ENCODE peak calls at places on chromosomes 7 and 10, in five cellular contexts. I is cardiac muscle cell; X is CD8-positive, alpha-beta memory T cell; W is ovary; J is IMR-90. Z is an unnamed sample.

GRCh38 chr10:93841930-93842329 is 51.8 kb upstream of the SLC35G1 start:
- DNase-seq in I (no peak), W (no peak), J (no peak), X (no peak), Z (no peak)

GRCh38 chr7:41274179-41274578 is 428.7 kb downstream of the INHBA start:
- DNase-seq in X (no peak), W (no peak), I (no peak), J (no peak), Z (no peak)

GRCh38 chr10:114653926-114654325 is 4.1 kb downstream of the ABLIM1 start:
- DNase-seq in W (no peak), X (no peak), I (peak; percentile 15), J (no peak), Z (peak; percentile 67)

GRCh38 chr7:101241015-101241363 is 3.4 kb upstream of the CLDN15 start:
- DNase-seq in W (no peak), J (no peak), X (no peak), I (peak; percentile 45), Z (no peak)

GRCh38 chr7:25073451-25073850 is 51.6 kb downstream of the CYCS start:
- DNase-seq in W (peak; percentile 52), I (peak; percentile 35), X (no peak), J (peak; percentile 86), Z (peak; percentile 39)

GRCh38 chr7:130393095-130393494 is 12.8 kb downstream of the CPA1 start:
- DNase-seq in J (peak; percentile 80), W (no peak), X (no peak), I (peak; percentile 74), Z (no peak)

GRCh38 chr7:102387064-102387463 is 9.1 kb upstream of the PRKRIP1 start:
- DNase-seq in J (no peak), X (no peak), W (no peak), I (no peak), Z (no peak)

GRCh38 chr10:86979977-86980448 is 11.7 kb downstream of the ADIRF start:
- DNase-seq in I (peak; percentile 30), X (no peak), J (no peak), W (peak; percentile 55), Z (peak; percentile 83)

GRCh38 chr10:11894381-11895107 is 71.4 kb downstream of the PROSER2 start:
- DNase-seq in J (no peak), I (no peak), W (no peak), X (no peak), Z (peak; percentile 15)

GRCh38 chr7:134024729-134025128 is 102.4 kb upstream of the LRGUK start:
- DNase-seq in W (no peak), J (peak; percentile 60), I (peak; percentile 45), X (no peak), Z (no peak)

GRCh38 chr7:144941127-144941526 is 105.3 kb upstream of the TPK1 start:
- DNase-seq in W (no peak), X (no peak), J (no peak), I (no peak), Z (no peak)

GRCh38 chr10:48497965-48498770 is 106.7 kb downstream of the ARHGAP22 start:
- DNase-seq in J (no peak), X (no peak), I (no peak), W (peak; percentile 36), Z (no peak)

GRCh38 chr10:132786279-132786528 is 257 bp upstream of the NKX6-2 start:
- DNase-seq in J (no peak), W (no peak), I (no peak), X (no peak), Z (no peak)
- H3K27me3 ChIP-seq in J (peaks cover 65% of the 10 kb centered on the region), W (peaks cover 22% of the 10 kb centered on the region), I (peaks cover 98% of the 10 kb centered on the region), X (no peaks in the 10 kb centered on the region), Z (peaks cover 54% of the 10 kb centered on the region)

DNA sequence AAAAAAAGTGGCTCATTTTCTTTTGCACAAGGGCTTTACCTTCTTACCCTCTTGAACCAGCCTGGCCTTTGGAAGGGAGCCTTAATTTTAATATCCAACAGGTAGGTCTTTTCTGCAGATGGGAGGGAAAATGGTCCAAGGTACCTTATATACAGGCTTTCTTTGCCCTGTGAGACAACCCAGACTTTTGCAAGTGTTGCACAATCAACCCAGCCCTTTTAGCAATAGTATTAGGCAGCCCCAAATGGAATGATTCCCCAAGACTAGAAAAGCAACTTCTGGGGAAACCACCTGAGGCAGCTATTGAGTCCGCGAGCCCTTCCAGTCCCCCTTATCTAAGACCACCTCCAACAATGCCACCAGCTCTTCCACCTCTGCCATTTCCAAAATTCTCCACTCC is 1138.3 kb downstream of the XPNPEP1 start:
- DNase-seq in I (no peak), X (no peak), J (no peak), W (no peak), Z (no peak)
- H3K9me3 ChIP-seq in I (no peaks in the 10 kb centered on the region), X (no peaks in the 10 kb centered on the region), J (peaks cover 4% of the 10 kb centered on the region), W (no peaks in the 10 kb centered on the region), Z (no peaks in the 10 kb centered on the region)

DNA sequence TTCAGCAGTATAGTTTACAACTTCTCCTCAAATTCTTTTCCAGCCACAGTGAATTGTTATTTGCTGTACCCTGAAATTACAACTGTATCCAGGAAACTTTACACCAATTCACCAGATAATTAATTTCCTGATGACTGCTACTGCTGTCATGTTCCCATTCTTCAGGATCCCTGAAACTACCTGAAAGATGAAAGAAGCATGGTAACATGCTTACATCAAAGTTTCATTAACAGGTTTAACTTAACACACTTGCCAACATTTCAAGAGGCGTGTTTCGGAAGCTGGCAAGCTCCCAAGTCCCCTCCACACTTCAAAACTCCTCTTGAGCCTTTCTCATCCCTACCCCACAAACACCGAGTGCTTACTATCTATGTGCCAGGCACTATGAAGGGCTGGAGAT is 88.7 kb downstream of the MPP7 start:
- DNase-seq in X (no peak), J (no peak), W (no peak), I (no peak), Z (no peak)
- H3K4me1 ChIP-seq in X (peaks cover 9% of the 10 kb centered on the region), J (peaks cover 3% of the 10 kb centered on the region), W (no peaks in the 10 kb centered on the region), I (no peaks in the 10 kb centered on the region), Z (no peaks in the 10 kb centered on the region)

GRCh38 chr7:155351120-155351870 is 53.6 kb downstream of the INSIG1 start:
- DNase-seq in W (peak; percentile 7), J (no peak), X (no peak), I (no peak), Z (no peak)
- H3K27me3 ChIP-seq in W (no peaks in the 10 kb centered on the region), J (peaks cover 4% of the 10 kb centered on the region), X (no peaks in the 10 kb centered on the region), I (peaks cover 37% of the 10 kb centered on the region), Z (peaks cover 13% of the 10 kb centered on the region)

GRCh38 chr10:106535304-106535964 is 629.1 kb downstream of the SORCS1 start:
- DNase-seq in W (no peak), X (no peak), I (no peak), J (no peak), Z (no peak)
- H3K9me3 ChIP-seq in W (no peaks in the 10 kb centered on the region), X (no peaks in the 10 kb centered on the region), I (no peaks in the 10 kb centered on the region), J (peaks cover 3% of the 10 kb centered on the region), Z (no peaks in the 10 kb centered on the region)